ENCODE peak calls at places on chromosomes 5 and 9, in nine cellular contexts. One of them, this sample, is unnamed.
A peak's percentile ranks its signal among the peaks of the same experiment; 100 is the strongest.

GRCh38 chr9:14158911-14159310 is 155.0 kb downstream of the NFIB start:
- DNase-seq in GM23248: peak; percentile 82
- DNase-seq in MM.1S: no peak
- DNase-seq in GM23338: no peak
- DNase-seq in HCT116: no peak
- DNase-seq in neural progenitor cell: no peak
- DNase-seq in hepatocyte: no peak
- DNase-seq in SK-N-SH: no peak
- DNase-seq in PC-3: peak; percentile 67
- DNase-seq in this sample: no peak

GRCh38 chr5:76303917-76304316 is 99.2 kb upstream of the IQGAP2 start:
- DNase-seq in GM23248: peak; percentile 4
- DNase-seq in MM.1S: peak; percentile 85
- DNase-seq in GM23338: no peak
- DNase-seq in HCT116: no peak
- DNase-seq in neural progenitor cell: no peak
- DNase-seq in hepatocyte: peak; percentile 48
- DNase-seq in SK-N-SH: no peak
- DNase-seq in PC-3: peak; percentile 18
- DNase-seq in this sample: peak; percentile 85

GRCh38 chr9:15578719-15579118 is 25.9 kb downstream of the CCDC171 start:
- DNase-seq in GM23248: no peak
- DNase-seq in MM.1S: no peak
- DNase-seq in GM23338: no peak
- DNase-seq in HCT116: no peak
- DNase-seq in neural progenitor cell: no peak
- DNase-seq in hepatocyte: no peak
- DNase-seq in SK-N-SH: no peak
- DNase-seq in PC-3: no peak
- DNase-seq in this sample: no peak

GRCh38 chr5:68229416-68229815 is 13.9 kb downstream of the PIK3R1 start:
- DNase-seq in GM23248: no peak
- DNase-seq in MM.1S: no peak
- DNase-seq in GM23338: no peak
- DNase-seq in HCT116: no peak
- DNase-seq in neural progenitor cell: no peak
- DNase-seq in hepatocyte: no peak
- DNase-seq in SK-N-SH: no peak
- DNase-seq in PC-3: no peak
- DNase-seq in this sample: no peak

GRCh38 chr5:141787376-141787775 is 90.8 kb downstream of the PCDH1 start:
- DNase-seq in GM23248: peak; percentile 25
- DNase-seq in MM.1S: no peak
- DNase-seq in GM23338: no peak
- DNase-seq in HCT116: no peak
- DNase-seq in neural progenitor cell: no peak
- DNase-seq in hepatocyte: no peak
- DNase-seq in SK-N-SH: no peak
- DNase-seq in PC-3: no peak
- DNase-seq in this sample: no peak

GRCh38 chr9:93254806-93255519 is 71.0 kb downstream of the WNK2 start:
- DNase-seq in GM23248: no peak
- DNase-seq in MM.1S: no peak
- DNase-seq in GM23338: no peak
- DNase-seq in HCT116: no peak
- DNase-seq in neural progenitor cell: no peak
- DNase-seq in hepatocyte: no peak
- DNase-seq in SK-N-SH: no peak
- DNase-seq in PC-3: no peak
- DNase-seq in this sample: no peak

GRCh38 chr9:34490360-34490759 is 31.8 kb downstream of the DNAI1 start:
- DNase-seq in GM23248: no peak
- DNase-seq in MM.1S: no peak
- DNase-seq in GM23338: no peak
- DNase-seq in HCT116: no peak
- DNase-seq in neural progenitor cell: no peak
- DNase-seq in hepatocyte: no peak
- DNase-seq in SK-N-SH: peak; percentile 34
- DNase-seq in PC-3: no peak
- DNase-seq in this sample: no peak

GRCh38 chr9:123316053-123316718 is 39.8 kb upstream of the CRB2 start:
- DNase-seq in GM23248: no peak
- DNase-seq in MM.1S: no peak
- DNase-seq in GM23338: no peak
- DNase-seq in HCT116: no peak
- DNase-seq in neural progenitor cell: no peak
- DNase-seq in hepatocyte: no peak
- DNase-seq in SK-N-SH: no peak
- DNase-seq in PC-3: no peak
- DNase-seq in this sample: peak; percentile 29

GRCh38 chr9:130872511-130872910 is 24.1 kb downstream of the QRFP start:
- DNase-seq in GM23248: no peak
- DNase-seq in MM.1S: no peak
- DNase-seq in GM23338: no peak
- DNase-seq in HCT116: no peak
- DNase-seq in neural progenitor cell: no peak
- DNase-seq in hepatocyte: no peak
- DNase-seq in SK-N-SH: no peak
- DNase-seq in PC-3: no peak
- DNase-seq in this sample: no peak

GRCh38 chr9:91773166-91773565 is 176.9 kb downstream of the ROR2 start:
- DNase-seq in GM23248: no peak
- DNase-seq in MM.1S: no peak
- DNase-seq in GM23338: no peak
- DNase-seq in HCT116: no peak
- DNase-seq in neural progenitor cell: no peak
- DNase-seq in hepatocyte: no peak
- DNase-seq in SK-N-SH: peak; percentile 46
- DNase-seq in PC-3: no peak
- DNase-seq in this sample: no peak

GRCh38 chr5:64229163-64229774 is 63.6 kb downstream of the RNF180 start:
- DNase-seq in GM23248: peak; percentile 59
- DNase-seq in MM.1S: peak; percentile 39
- DNase-seq in GM23338: peak; percentile 77
- DNase-seq in HCT116: no peak
- DNase-seq in neural progenitor cell: peak; percentile 53
- DNase-seq in hepatocyte: peak; percentile 60
- DNase-seq in SK-N-SH: peak; percentile 57
- DNase-seq in PC-3: peak; percentile 76
- DNase-seq in this sample: peak; percentile 43

GRCh38 chr9:100590481-100590880 is 12.6 kb downstream of the CAVIN4 start:
- DNase-seq in GM23248: peak; percentile 83
- DNase-seq in MM.1S: no peak
- DNase-seq in GM23338: no peak
- DNase-seq in HCT116: no peak
- DNase-seq in neural progenitor cell: no peak
- DNase-seq in hepatocyte: no peak
- DNase-seq in SK-N-SH: no peak
- DNase-seq in PC-3: no peak
- DNase-seq in this sample: no peak

DNA sequence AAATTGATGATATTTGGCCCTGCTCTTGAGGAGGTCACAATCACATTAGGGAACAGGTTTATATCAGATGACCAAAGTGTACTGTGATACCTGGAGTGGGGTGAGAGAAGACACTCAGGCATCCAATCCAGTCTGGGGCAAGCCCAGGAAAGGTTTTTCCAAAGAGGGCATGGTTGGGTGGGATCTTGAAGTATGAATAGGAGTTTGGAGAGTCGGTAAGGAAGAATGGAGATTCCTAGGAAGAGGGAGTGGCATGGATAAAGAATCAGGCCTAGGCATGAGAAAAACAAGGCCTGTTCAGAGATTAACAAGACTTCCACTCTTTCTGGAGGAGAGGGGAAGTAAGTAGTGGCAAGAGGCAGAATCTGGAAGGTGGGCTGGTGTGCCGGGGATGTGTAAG is 91.1 kb downstream of the MVB12B start:
- DNase-seq in GM23248: no peak
- DNase-seq in MM.1S: no peak
- DNase-seq in GM23338: no peak
- DNase-seq in HCT116: no peak
- DNase-seq in neural progenitor cell: no peak
- DNase-seq in hepatocyte: no peak
- DNase-seq in SK-N-SH: no peak
- DNase-seq in PC-3: no peak
- DNase-seq in this sample: no peak
- TF ChIP-seq EZH2phosphoT487 in GM23248: no peak
- TF ChIP-seq EZH2phosphoT487 in MM.1S: no peak
- TF ChIP-seq EZH2phosphoT487 in GM23338: no peak
- TF ChIP-seq EZH2phosphoT487 in HCT116: no peak
- TF ChIP-seq EZH2phosphoT487 in neural progenitor cell: no peak
- TF ChIP-seq EZH2phosphoT487 in hepatocyte: no peak
- TF ChIP-seq EZH2phosphoT487 in SK-N-SH: no peak
- TF ChIP-seq EZH2phosphoT487 in PC-3: no peak
- TF ChIP-seq EZH2phosphoT487 in this sample: no peak

GRCh38 chr5:9691261-9691660 is 61.1 kb upstream of the TAS2R1 start:
- DNase-seq in GM23248: no peak
- DNase-seq in MM.1S: no peak
- DNase-seq in GM23338: no peak
- DNase-seq in HCT116: no peak
- DNase-seq in neural progenitor cell: no peak
- DNase-seq in hepatocyte: no peak
- DNase-seq in SK-N-SH: no peak
- DNase-seq in PC-3: no peak
- DNase-seq in this sample: no peak
- H3K27ac ChIP-seq in GM23248: no peak overlapping the region
- H3K27ac ChIP-seq in MM.1S: no peak overlapping the region
- H3K27ac ChIP-seq in GM23338: no peak overlapping the region
- H3K27ac ChIP-seq in HCT116: no peak overlapping the region
- H3K27ac ChIP-seq in neural progenitor cell: no peak overlapping the region
- H3K27ac ChIP-seq in hepatocyte: no peak overlapping the region
- H3K27ac ChIP-seq in SK-N-SH: no peak overlapping the region
- H3K27ac ChIP-seq in PC-3: no peak overlapping the region
- H3K27ac ChIP-seq in this sample: no peak overlapping the region

GRCh38 chr9:74331607-74332006 is 165.5 kb upstream of the RORB start:
- DNase-seq in GM23248: no peak
- DNase-seq in MM.1S: no peak
- DNase-seq in GM23338: no peak
- DNase-seq in HCT116: no peak
- DNase-seq in neural progenitor cell: no peak
- DNase-seq in hepatocyte: no peak
- DNase-seq in SK-N-SH: no peak
- DNase-seq in PC-3: no peak
- DNase-seq in this sample: no peak
- H2AFZ ChIP-seq in GM23248: no peak overlapping the region
- H2AFZ ChIP-seq in MM.1S: no peak overlapping the region
- H2AFZ ChIP-seq in GM23338: no peak overlapping the region
- H2AFZ ChIP-seq in HCT116: no peak overlapping the region
- H2AFZ ChIP-seq in neural progenitor cell: no peak overlapping the region
- H2AFZ ChIP-seq in hepatocyte: no peak overlapping the region
- H2AFZ ChIP-seq in SK-N-SH: no peak overlapping the region
- H2AFZ ChIP-seq in PC-3: no peak overlapping the region
- H2AFZ ChIP-seq in this sample: no peak overlapping the region

GRCh38 chr5:74130141-74130897 is 504.3 kb downstream of the ARHGEF28 start:
- DNase-seq in GM23248: no peak
- DNase-seq in MM.1S: no peak
- DNase-seq in GM23338: no peak
- DNase-seq in HCT116: no peak
- DNase-seq in neural progenitor cell: no peak
- DNase-seq in hepatocyte: no peak
- DNase-seq in SK-N-SH: no peak
- DNase-seq in PC-3: no peak
- DNase-seq in this sample: no peak
- TF ChIP-seq EZH2phosphoT487 in GM23248: no peak
- TF ChIP-seq EZH2phosphoT487 in MM.1S: no peak
- TF ChIP-seq EZH2phosphoT487 in GM23338: no peak
- TF ChIP-seq EZH2phosphoT487 in HCT116: no peak
- TF ChIP-seq EZH2phosphoT487 in neural progenitor cell: no peak
- TF ChIP-seq EZH2phosphoT487 in hepatocyte: no peak
- TF ChIP-seq EZH2phosphoT487 in SK-N-SH: no peak
- TF ChIP-seq EZH2phosphoT487 in PC-3: no peak
- TF ChIP-seq EZH2phosphoT487 in this sample: no peak

DNA sequence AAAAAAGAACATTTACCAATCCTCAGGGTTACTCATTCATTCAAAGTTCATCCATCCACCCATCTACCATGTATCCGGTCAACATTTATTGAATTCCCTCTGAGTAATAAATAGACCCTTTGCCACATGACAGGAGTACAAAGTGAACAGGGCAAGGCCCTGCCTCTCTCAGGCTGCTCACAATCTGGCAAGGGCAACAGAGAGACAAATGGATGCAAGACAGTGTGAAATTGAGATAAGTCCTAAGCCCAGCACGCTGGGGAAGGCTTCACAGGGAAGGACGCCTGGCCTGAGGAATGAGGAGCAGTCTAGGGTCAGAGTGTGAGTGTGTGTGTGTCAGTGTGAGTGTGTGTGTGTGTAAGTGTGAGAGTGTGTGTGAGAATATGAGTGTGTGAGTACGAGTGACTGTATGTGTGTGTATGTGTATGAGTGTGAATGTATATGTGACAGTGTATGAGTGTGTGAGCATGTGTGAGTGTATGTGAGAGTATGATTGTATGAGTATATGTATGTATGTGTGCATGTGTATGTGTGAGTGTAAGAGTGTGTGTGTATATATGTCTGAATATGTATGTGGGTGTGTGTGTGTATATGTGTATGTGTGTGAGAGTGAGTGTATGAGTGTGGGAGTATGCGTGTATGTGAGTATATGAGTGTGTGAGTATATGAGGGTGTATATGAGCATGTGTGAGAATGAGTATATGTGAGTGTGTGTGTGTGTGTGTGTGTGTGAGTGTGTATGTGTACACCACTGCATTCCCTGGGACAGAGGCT is 145.6 kb downstream of the FSTL4 start:
- DNase-seq in GM23248: no peak
- DNase-seq in MM.1S: no peak
- DNase-seq in GM23338: no peak
- DNase-seq in HCT116: no peak
- DNase-seq in neural progenitor cell: no peak
- DNase-seq in hepatocyte: no peak
- DNase-seq in SK-N-SH: no peak
- DNase-seq in PC-3: no peak
- DNase-seq in this sample: no peak
- H3K27ac ChIP-seq in GM23248: no peak overlapping the region
- H3K27ac ChIP-seq in MM.1S: no peak overlapping the region
- H3K27ac ChIP-seq in GM23338: no peak overlapping the region
- H3K27ac ChIP-seq in HCT116: no peak overlapping the region
- H3K27ac ChIP-seq in neural progenitor cell: no peak overlapping the region
- H3K27ac ChIP-seq in hepatocyte: no peak overlapping the region
- H3K27ac ChIP-seq in SK-N-SH: no peak overlapping the region
- H3K27ac ChIP-seq in PC-3: no peak overlapping the region
- H3K27ac ChIP-seq in this sample: no peak overlapping the region

DNA sequence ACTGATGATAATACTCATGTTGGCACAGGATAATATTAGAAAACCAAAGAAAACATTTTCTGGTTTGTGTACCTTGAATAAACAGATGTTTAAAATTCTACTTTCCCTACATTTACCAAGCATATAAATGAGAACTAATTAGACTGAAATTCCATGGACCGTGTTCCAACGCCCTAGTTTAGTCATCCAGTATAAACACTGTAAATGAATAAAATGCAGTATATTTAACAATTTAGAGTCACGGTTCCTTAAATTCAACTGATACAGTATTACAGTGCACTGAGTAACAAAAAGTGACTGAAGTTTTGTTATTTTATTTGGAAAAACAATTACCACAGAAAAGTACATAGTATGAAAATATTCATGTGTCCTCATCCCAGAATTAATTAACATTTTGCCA is 112.3 kb downstream of the HMHB1 start:
- DNase-seq in GM23248: peak; percentile 49
- DNase-seq in MM.1S: no peak
- DNase-seq in GM23338: no peak
- DNase-seq in HCT116: no peak
- DNase-seq in neural progenitor cell: no peak
- DNase-seq in hepatocyte: no peak
- DNase-seq in SK-N-SH: no peak
- DNase-seq in PC-3: peak; percentile 44
- DNase-seq in this sample: no peak
- H2AFZ ChIP-seq in GM23248: peak overlapping the region; percentile 18
- H2AFZ ChIP-seq in MM.1S: no peak overlapping the region
- H2AFZ ChIP-seq in GM23338: no peak overlapping the region
- H2AFZ ChIP-seq in HCT116: no peak overlapping the region
- H2AFZ ChIP-seq in neural progenitor cell: no peak overlapping the region
- H2AFZ ChIP-seq in hepatocyte: no peak overlapping the region
- H2AFZ ChIP-seq in SK-N-SH: peak overlapping the region; percentile 75
- H2AFZ ChIP-seq in PC-3: peak overlapping the region; percentile 39
- H2AFZ ChIP-seq in this sample: no peak overlapping the region